ENCODE peak calls at places on chromosomes 5 and 9, in four cellular contexts. P is hepatocyte, V is SK-N-SH, E is mammary epithelial cell. J is an unnamed sample.

GRCh38 chr5:65010841-65011240 is 242.1 kb downstream of the CWC27 start:
- DNase-seq in P (no peak), E (no peak), V (no peak), J (no peak)

GRCh38 chr5:56664025-56664424 is 151.3 kb upstream of the MAP3K1 start:
- DNase-seq in V (no peak), P (no peak), E (no peak), J (no peak)

GRCh38 chr5:52799358-52799982 is 11.8 kb downstream of the ITGA1 start:
- DNase-seq in P (peak; percentile 66), V (peak; percentile 23), E (no peak), J (no peak)

GRCh38 chr9:89522261-89522978 is 24.5 kb upstream of the SEMA4D start:
- DNase-seq in V (no peak), E (no peak), P (no peak), J (no peak)

GRCh38 chr9:93665566-93666278 is 89.3 kb downstream of the PHF2 start:
- DNase-seq in V (no peak), P (no peak), E (no peak), J (peak; percentile 30)

GRCh38 chr5:169296456-169297220 is 4.3 kb downstream of the SLIT3 start:
- DNase-seq in P (no peak), E (no peak), V (no peak), J (peak; percentile 89)

GRCh38 chr5:138469540-138470321 is 4.5 kb downstream of the EGR1 start:
- DNase-seq in P (peak; percentile 81), V (peak; percentile 39), E (peak; percentile 53), J (peak; percentile 71)

GRCh38 chr5:160260881-160261815 is 31.8 kb downstream of the FABP6 start:
- DNase-seq in P (peak; percentile 87), V (no peak), E (no peak), J (peak; percentile 76)

GRCh38 chr5:3351581-3352442 is 243.8 kb upstream of the IRX1 start:
- DNase-seq in P (no peak), V (no peak), E (no peak), J (no peak)
- H3K9me3 ChIP-seq in P (no peaks in the 10 kb centered on the region), V (no peaks in the 10 kb centered on the region), E (peaks cover 5% of the 10 kb centered on the region), J (peaks cover 9% of the 10 kb centered on the region)

DNA sequence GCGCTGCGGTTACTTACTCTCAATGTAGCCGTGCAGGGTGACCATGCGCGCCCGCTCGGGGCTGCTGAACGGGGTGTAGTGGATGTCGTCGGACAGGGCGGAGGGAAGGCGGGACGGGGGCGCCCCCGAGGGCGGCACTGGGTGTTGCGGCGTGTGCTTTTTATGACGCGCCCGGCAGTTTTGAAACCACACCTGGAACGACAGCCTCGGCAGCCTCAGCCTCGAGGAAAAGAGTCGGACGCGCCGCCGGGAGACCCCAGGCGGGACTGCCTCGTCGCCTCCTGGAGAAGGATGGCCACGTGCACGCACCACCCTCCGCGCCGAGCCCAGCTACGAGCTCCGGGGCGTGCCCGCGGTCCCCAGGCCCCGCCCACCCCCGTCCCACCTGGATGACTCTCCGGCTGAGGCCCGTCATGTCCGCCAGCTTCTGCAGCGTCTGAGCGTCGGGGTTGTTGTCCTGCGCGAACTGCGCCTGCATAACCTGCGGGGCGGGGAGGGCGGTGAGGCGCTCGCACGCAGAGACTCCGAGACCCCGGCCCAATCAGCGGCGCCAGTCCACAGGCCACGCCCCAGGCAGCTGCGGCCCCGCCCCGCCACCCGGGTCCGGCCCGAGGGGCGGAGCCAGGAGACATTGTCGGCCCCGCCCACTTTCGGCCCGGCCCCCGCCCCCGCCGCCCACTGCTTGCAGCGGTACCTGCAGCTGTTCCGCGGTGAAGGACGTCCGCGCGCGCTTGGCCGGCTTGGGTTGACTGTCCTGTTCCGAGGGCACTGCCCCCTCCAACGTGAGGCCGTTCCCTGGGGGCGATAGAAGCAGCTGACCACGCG is 15.0 kb downstream of the LHX6 start:
- DNase-seq in V (peak; percentile 99), P (peak; percentile 83), E (peak; percentile 84), J (peak; percentile 77)
- H2AFZ ChIP-seq in V (no peak overlapping the region), P (peak overlapping the region; percentile 20), E (peak overlapping the region; percentile 84), J (no peak overlapping the region)

GRCh38 chr9:87567047-87567446 is 69.4 kb downstream of the DAPK1 start:
- DNase-seq in P (no peak), E (no peak), V (peak; percentile 74), J (no peak)
- H3K4me1 ChIP-seq in P (peaks cover 38% of the 10 kb centered on the region), E (no peaks in the 10 kb centered on the region), V (peaks cover 39% of the 10 kb centered on the region), J (no peaks in the 10 kb centered on the region)

DNA sequence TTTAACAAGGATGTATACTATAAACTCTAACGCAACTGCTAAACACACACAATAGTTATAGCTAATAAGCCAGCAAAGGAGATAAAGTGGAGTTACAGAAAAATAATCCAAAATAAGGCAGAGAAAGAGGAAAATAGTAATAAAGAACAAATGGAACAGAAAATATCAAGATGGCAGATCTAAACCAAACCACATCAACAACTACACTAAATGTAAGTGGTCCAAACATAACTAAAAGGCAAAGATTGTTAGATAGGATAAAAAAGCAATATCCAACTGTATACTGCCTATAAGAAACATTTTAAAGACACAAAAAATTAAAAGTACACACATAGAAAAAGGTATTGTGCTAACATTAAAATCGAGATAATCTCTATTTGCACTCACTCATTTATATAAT is 5.6 kb upstream of the COL23A1 start:
- DNase-seq in P (no peak), V (no peak), E (no peak), J (no peak)
- H3K9me3 ChIP-seq in P (peaks cover 17% of the 10 kb centered on the region), V (peaks cover 7% of the 10 kb centered on the region), E (peaks cover 3% of the 10 kb centered on the region), J (no peaks in the 10 kb centered on the region)

GRCh38 chr9:129609486-129610192 is 11.3 kb downstream of the C9orf50 start:
- DNase-seq in E (no peak), V (peak; percentile 46), P (peak; percentile 55), J (peak; percentile 96)

GRCh38 chr9:129611302-129611800 is 9.6 kb downstream of the C9orf50 start:
- DNase-seq in V (no peak), E (no peak), P (no peak), J (no peak)

GRCh38 chr9:129610473-129611301 is 10.2 kb downstream of the C9orf50 start:
- DNase-seq in E (peak; percentile 37), P (peak; percentile 91), V (peak; percentile 91), J (peak; percentile 99)

GRCh38 chr9:129608561-129609481 is 12.1 kb downstream of the C9orf50 start:
- DNase-seq in E (no peak), P (peak; percentile 38), V (no peak), J (peak; percentile 86)

DNA sequence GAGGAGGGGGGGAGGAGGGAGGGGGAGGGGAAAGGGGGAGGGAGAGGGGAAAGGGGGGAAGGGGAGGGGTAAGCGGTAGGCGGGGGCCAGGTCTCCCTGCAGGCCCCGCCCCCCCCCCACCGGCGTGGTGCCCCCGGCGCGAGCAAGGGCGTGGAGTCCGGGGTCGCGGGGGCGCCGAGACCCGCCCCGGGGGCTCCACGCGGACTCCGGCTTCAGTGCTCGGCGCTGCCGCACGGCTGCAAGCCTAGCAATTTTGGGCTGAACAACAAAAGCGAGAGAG is 10.8 kb downstream of the C9orf50 start:
- DNase-seq in P (no peak), V (peak; percentile 77), E (no peak), J (no peak)
- H2AFZ ChIP-seq in P (peak overlapping the region; percentile 89), V (no peak overlapping the region), E (peak overlapping the region; percentile 82), J (no peak overlapping the region)

J was measured in osteoblast.